ENCODE peak calls at places on chromosomes 1 and 21, in eight cellular contexts. K, Q, V, E, S, U, F and R are unnamed samples.

GRCh38 chr1:228445867-228446584 is 29.4 kb upstream of the TRIM17 start:
- DNase-seq in K (no peak), Q (peak; percentile 22), V (peak; percentile 74), E (no peak), S (no peak), U (no peak), F (peak; percentile 78), R (peak; percentile 87)

GRCh38 chr1:12709696-12710095 is 6.2 kb upstream of the AADACL3 start:
- DNase-seq in K (no peak), Q (no peak), V (no peak), E (no peak), S (no peak), U (no peak), F (no peak), R (no peak)

GRCh38 chr1:204989266-204990058 is 53.5 kb upstream of the CNTN2 start:
- DNase-seq in K (peak; percentile 65), Q (peak; percentile 70), V (peak; percentile 80), E (peak; percentile 35), S (peak; percentile 36), U (peak; percentile 50), F (peak; percentile 90), R (peak; percentile 91)

GRCh38 chr1:230125633-230126528 is 58.8 kb downstream of the GALNT2 start:
- DNase-seq in K (no peak), Q (no peak), V (peak; percentile 48), E (no peak), S (no peak), U (no peak), F (no peak), R (no peak)

GRCh38 chr1:197841828-197842573 is 60.4 kb upstream of the C1orf53 start:
- DNase-seq in K (no peak), Q (peak; percentile 50), V (no peak), E (no peak), S (peak; percentile 8), U (no peak), F (no peak), R (no peak)

GRCh38 chr1:103333141-103333540 is 192.4 kb upstream of the RNPC3 start:
- DNase-seq in K (no peak), Q (no peak), V (no peak), E (no peak), S (no peak), U (no peak), F (no peak), R (no peak)

GRCh38 chr21:43034098-43034497 is 41.5 kb downstream of the CBS start:
- DNase-seq in K (no peak), Q (no peak), V (no peak), E (no peak), S (no peak), U (no peak), F (no peak), R (no peak)

GRCh38 chr21:16406355-16406754 is 676.6 kb downstream of the USP25 start:
- DNase-seq in K (no peak), Q (no peak), V (no peak), E (no peak), S (no peak), U (no peak), F (no peak), R (no peak)

GRCh38 chr1:245310605-245311531 is 156.1 kb downstream of the KIF26B start:
- DNase-seq in K (peak; percentile 4), Q (peak; percentile 92), V (peak; percentile 61), E (no peak), S (no peak), U (no peak), F (peak; percentile 50), R (peak; percentile 53)

GRCh38 chr1:180754453-180754852 is 122.6 kb downstream of the XPR1 start:
- DNase-seq in K (no peak), Q (no peak), V (no peak), E (no peak), S (no peak), U (no peak), F (no peak), R (no peak)

GRCh38 chr21:28160378-28160777 is 832.3 kb downstream of the LTN1 start:
- DNase-seq in K (no peak), Q (no peak), V (peak; percentile 28), E (no peak), S (no peak), U (no peak), F (no peak), R (no peak)

GRCh38 chr1:26579662-26580061 is 50.1 kb downstream of the RPS6KA1 start:
- DNase-seq in K (no peak), Q (no peak), V (no peak), E (no peak), S (no peak), U (no peak), F (no peak), R (no peak)

GRCh38 chr1:204600968-204601367 is 84.6 kb downstream of the LRRN2 start:
- DNase-seq in K (no peak), Q (no peak), V (no peak), E (no peak), S (no peak), U (no peak), F (no peak), R (no peak)

GRCh38 chr1:5744911-5745431 is 247.3 kb downstream of the NPHP4 start:
- DNase-seq in K (no peak), Q (peak; percentile 21), V (peak; percentile 6), E (no peak), S (no peak), U (no peak), F (peak; percentile 72), R (no peak)

GRCh38 chr1:23167353-23168078 is 1.1 kb downstream of the LUZP1 start:
- DNase-seq in K (peak; percentile 45), Q (peak; percentile 75), V (peak; percentile 53), E (peak; percentile 51), S (no peak), U (no peak), F (peak; percentile 94), R (peak; percentile 59)

GRCh38 chr1:38454236-38454635 is 405.3 kb downstream of the RRAGC start:
- DNase-seq in K (no peak), Q (peak; percentile 9), V (no peak), E (no peak), S (no peak), U (no peak), F (no peak), R (no peak)

GRCh38 chr1:208192989-208193388 is 51.2 kb downstream of the PLXNA2 start:
- DNase-seq in K (no peak), Q (no peak), V (peak; percentile 87), E (no peak), S (no peak), U (no peak), F (no peak), R (no peak)

GRCh38 chr1:34549199-34549598 is 205.6 kb upstream of the GJB5 start:
- DNase-seq in K (peak; percentile 4), Q (peak; percentile 24), V (no peak), E (peak; percentile 16), S (no peak), U (no peak), F (peak; percentile 65), R (no peak)
- TF ChIP-seq CTCF in K (peak; percentile 64), Q (peak; percentile 49), V (no peak), E (peak; percentile 31), S (peak; percentile 17), U (no peak), F (peak; percentile 50), R (peak; percentile 15)

GRCh38 chr1:220983877-220984635 is 104.8 kb downstream of the HLX start:
- DNase-seq in K (no peak), Q (peak; percentile 18), V (no peak), E (no peak), S (no peak), U (no peak), F (peak; percentile 45), R (no peak)
- TF ChIP-seq CTCF in K (peak; percentile 32), Q (peak; percentile 11), V (peak; percentile 6), E (no peak), S (no peak), U (no peak), F (peak; percentile 48), R (peak; percentile 34)

GRCh38 chr1:160361199-160361598 is 5.7 kb upstream of the NHLH1 start:
- DNase-seq in K (no peak), Q (no peak), V (no peak), E (no peak), S (no peak), U (no peak), F (no peak), R (no peak)

GRCh38 chr1:160361814-160362167 is 5.1 kb upstream of the NHLH1 start:
- DNase-seq in K (no peak), Q (no peak), V (no peak), E (no peak), S (no peak), U (no peak), F (no peak), R (no peak)

GRCh38 chr1:160360227-160360695 is 6.6 kb upstream of the NHLH1 start:
- DNase-seq in K (no peak), Q (no peak), V (no peak), E (no peak), S (no peak), U (no peak), F (no peak), R (no peak)

GRCh38 chr1:160358073-160358472 is 8.8 kb upstream of the NHLH1 start:
- DNase-seq in K (no peak), Q (no peak), V (no peak), E (no peak), S (no peak), U (no peak), F (no peak), R (no peak)

GRCh38 chr1:160359559-160360226 is 7.2 kb upstream of the NHLH1 start:
- DNase-seq in K (no peak), Q (no peak), V (peak; percentile 7), E (no peak), S (no peak), U (no peak), F (no peak), R (no peak)
- TF ChIP-seq CTCF in K (no peak), Q (no peak), V (no peak), E (no peak), S (peak; percentile 15), U (no peak), F (no peak), R (no peak)

DNA sequence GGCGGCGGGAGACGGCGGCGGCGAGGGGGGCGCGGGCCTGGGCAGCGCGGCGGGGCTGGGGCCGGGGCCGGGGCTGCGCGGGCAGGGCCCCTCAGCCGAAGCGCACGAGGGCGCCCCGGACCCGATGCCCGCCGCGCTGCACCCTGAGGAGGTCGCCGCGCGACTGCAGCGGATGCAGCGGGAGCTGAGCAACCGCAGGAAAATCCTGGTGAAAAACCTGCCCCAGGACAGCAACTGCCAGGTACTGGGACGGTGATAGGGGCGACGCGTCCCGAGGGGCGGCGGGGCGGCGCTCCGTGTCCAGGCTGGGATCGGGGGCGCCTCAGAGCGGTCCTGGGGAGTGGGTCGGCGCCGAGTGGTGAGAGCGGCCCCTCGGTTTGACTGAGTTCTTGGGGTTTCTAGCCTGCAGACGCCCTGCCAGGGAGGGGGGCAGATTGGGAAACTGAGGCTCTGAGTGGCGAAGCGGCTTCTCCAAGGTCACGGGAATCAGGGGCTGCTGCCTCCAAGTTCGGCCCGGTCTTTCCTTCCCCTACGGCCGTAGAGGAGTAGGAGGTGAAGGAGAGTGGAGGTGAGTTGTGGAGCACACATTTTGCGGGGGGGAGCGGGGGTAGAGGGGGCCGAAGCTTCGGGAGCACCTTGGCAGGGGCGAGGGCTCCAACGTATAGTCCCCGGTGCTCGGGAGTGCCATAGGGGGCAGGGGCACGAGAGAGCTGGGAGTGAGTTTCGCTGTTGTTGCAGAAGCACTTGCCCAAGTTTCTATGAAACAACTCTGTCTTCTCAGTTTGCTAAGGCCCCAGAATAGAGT is 508 bp downstream of the RAVER2 start:
- DNase-seq in K (no peak), Q (peak; percentile 71), V (peak; percentile 58), E (peak; percentile 31), S (no peak), U (no peak), F (peak; percentile 26), R (peak; percentile 34)
- TF ChIP-seq CTCF in K (no peak), Q (no peak), V (no peak), E (no peak), S (no peak), U (no peak), F (no peak), R (no peak)